ENCODE peak calls at places on chromosomes 2 and 18, in six cellular contexts. E is neuronal stem cell, F is kidney, U is upper lobe of left lung, I is transverse colon, Z is left lung. P is an unnamed sample.

GRCh38 chr2:71478806-71479205 is 25.4 kb downstream of the DYSF start:
- DNase-seq in I (no peak), U (no peak), Z (no peak), E (no peak), F (no peak), P (no peak)

GRCh38 chr2:234137400-234138014 is 87.0 kb downstream of the SPP2 start:
- DNase-seq in E (no peak), U (no peak), Z (no peak), I (no peak), F (no peak), P (no peak)

GRCh38 chr2:20670315-20671035 is 3.5 kb downstream of the GDF7 start:
- DNase-seq in E (no peak), F (peak; percentile 70), U (no peak), I (no peak), Z (no peak), P (no peak)

GRCh38 chr18:68484241-68484640 is 230.7 kb downstream of the TMX3 start:
- DNase-seq in E (no peak), U (no peak), F (no peak), Z (no peak), I (no peak), P (no peak)

GRCh38 chr2:37223131-37223530 is 8.3 kb downstream of the CEBPZ start:
- DNase-seq in I (no peak), F (no peak), Z (no peak), U (no peak), E (no peak), P (no peak)

GRCh38 chr18:79582978-79583377 is 96.6 kb upstream of the CTDP1 start:
- DNase-seq in F (peak; percentile 18), U (no peak), I (no peak), E (no peak), Z (peak; percentile 10), P (no peak)

GRCh38 chr18:55502346-55502710 is 85.7 kb downstream of the TCF4 start:
- DNase-seq in Z (no peak), E (no peak), I (no peak), F (no peak), U (no peak), P (no peak)

GRCh38 chr2:231191896-231192872 is 6.2 kb upstream of the ARMC9 start:
- DNase-seq in F (peak; percentile 92), Z (no peak), U (peak; percentile 44), E (no peak), I (peak; percentile 67), P (no peak)

GRCh38 chr18:24919141-24919540 is 432.8 kb downstream of the ZNF521 start:
- DNase-seq in Z (no peak), E (no peak), I (no peak), F (no peak), U (no peak), P (no peak)

GRCh38 chr2:133774675-133775005 is 206.4 kb upstream of the NCKAP5 start:
- DNase-seq in I (peak; percentile 18), U (no peak), E (no peak), Z (peak; percentile 34), F (no peak), P (no peak)

GRCh38 chr2:116510117-116510671 is 1304.3 kb upstream of the DDX18 start:
- DNase-seq in U (no peak), E (peak; percentile 14), Z (no peak), F (no peak), I (no peak), P (no peak)

GRCh38 chr2:40556739-40557138 is 104.8 kb upstream of the SLC8A1 start:
- DNase-seq in U (no peak), E (no peak), Z (no peak), F (no peak), I (no peak), P (no peak)

GRCh38 chr2:40043191-40043590 is 264.1 kb upstream of the THUMPD2 start:
- DNase-seq in F (no peak), U (no peak), E (no peak), I (no peak), Z (no peak), P (no peak)

GRCh38 chr2:40955042-40955441 is 503.2 kb upstream of the SLC8A1 start:
- DNase-seq in Z (no peak), E (no peak), F (no peak), U (no peak), I (no peak), P (no peak)

GRCh38 chr18:62366992-62367391 is 41.9 kb downstream of the TNFRSF11A start:
- DNase-seq in E (no peak), I (no peak), F (no peak), U (no peak), Z (no peak), P (no peak)
- H3K9me3 ChIP-seq in E (no peaks in the 10 kb centered on the region), I (no peaks in the 10 kb centered on the region), F (no peaks in the 10 kb centered on the region), U (no peaks in the 10 kb centered on the region), Z (no peaks in the 10 kb centered on the region), P (no peaks in the 10 kb centered on the region)

DNA sequence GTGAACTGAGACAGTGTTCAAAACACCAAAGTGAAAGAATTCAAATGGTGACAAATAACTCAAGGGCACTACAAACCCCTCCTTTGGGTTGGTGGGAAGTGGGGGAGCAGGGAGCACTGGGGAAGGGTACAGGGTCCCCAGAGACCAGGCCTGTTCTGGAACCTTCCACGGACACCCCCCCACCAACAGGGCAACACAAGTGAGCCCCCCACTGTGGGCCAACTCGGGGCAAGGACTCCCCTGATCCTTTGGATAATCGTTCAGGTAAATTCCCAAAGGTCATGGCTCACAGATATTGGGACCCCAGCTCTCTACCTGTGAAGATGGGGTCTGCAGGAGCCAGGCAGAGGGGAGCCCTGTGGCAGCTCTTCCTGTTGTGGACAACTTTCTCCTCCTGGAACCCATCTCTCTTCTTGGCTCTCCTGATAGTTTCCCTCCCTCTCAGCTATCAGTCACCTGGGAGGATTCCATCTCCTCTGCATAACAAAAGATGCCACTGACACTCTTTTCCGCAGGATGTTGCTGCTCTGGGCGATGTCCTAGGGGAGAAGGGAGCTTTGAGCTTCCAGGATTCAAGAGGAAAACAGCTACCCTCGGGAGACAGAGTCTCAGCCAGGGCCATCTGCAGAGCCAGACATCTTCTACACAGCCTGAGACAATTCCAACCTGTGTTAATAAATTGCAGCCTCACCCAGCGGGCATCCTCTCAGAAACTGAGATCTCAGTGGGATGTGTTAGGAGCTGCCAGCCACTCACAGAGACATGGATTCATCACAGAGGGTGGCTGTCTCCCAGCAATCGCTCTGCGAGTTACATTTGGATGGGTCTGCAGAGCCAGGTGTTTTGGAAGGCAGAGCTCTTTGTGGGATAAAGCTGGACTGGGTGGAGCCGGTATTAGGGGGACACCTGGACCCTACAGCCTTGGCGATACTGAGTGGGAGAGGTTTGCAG is 35.4 kb downstream of the MBP start:
- DNase-seq in E (no peak), F (no peak), U (peak; percentile 20), Z (no peak), I (no peak), P (no peak)
- H3K4me1 ChIP-seq in E (peaks cover 8% of the 10 kb centered on the region), F (peaks cover 34% of the 10 kb centered on the region), U (peaks cover 39% of the 10 kb centered on the region), Z (peaks cover 12% of the 10 kb centered on the region), I (peaks cover 28% of the 10 kb centered on the region), P (peaks cover 41% of the 10 kb centered on the region)

GRCh38 chr2:226799211-226799975 is at the start of gene IRS1:
- DNase-seq in F (peak; percentile 93), I (peak; percentile 73), U (peak; percentile 71), Z (peak; percentile 90), E (peak; percentile 80), P (peak; percentile 39)

GRCh38 chr2:226798422-226799210 is 1.0 kb downstream of the IRS1 start:
- DNase-seq in F (peak; percentile 85), I (peak; percentile 67), Z (peak; percentile 83), E (no peak), U (peak; percentile 31), P (peak; percentile 12)

GRCh38 chr2:226796840-226797288 is 2.8 kb downstream of the IRS1 start:
- DNase-seq in U (peak; percentile 23), F (peak; percentile 84), E (no peak), Z (peak; percentile 50), I (peak; percentile 24), P (no peak)

GRCh38 chr2:226797289-226797988 is 2.2 kb downstream of the IRS1 start:
- DNase-seq in I (peak; percentile 40), F (peak; percentile 78), E (no peak), U (peak; percentile 20), Z (peak; percentile 80), P (no peak)

GRCh38 chr2:226797989-226798421 is 1.6 kb downstream of the IRS1 start:
- DNase-seq in Z (no peak), F (peak; percentile 77), I (no peak), E (no peak), U (no peak), P (no peak)
- H3K4me3 ChIP-seq in Z (peak overlapping the region; percentile 68), F (peak overlapping the region; percentile 78), I (peak overlapping the region; percentile 46), E (peak overlapping the region; percentile 90), U (peak overlapping the region; percentile 58), P (peak overlapping the region; percentile 88)

DNA sequence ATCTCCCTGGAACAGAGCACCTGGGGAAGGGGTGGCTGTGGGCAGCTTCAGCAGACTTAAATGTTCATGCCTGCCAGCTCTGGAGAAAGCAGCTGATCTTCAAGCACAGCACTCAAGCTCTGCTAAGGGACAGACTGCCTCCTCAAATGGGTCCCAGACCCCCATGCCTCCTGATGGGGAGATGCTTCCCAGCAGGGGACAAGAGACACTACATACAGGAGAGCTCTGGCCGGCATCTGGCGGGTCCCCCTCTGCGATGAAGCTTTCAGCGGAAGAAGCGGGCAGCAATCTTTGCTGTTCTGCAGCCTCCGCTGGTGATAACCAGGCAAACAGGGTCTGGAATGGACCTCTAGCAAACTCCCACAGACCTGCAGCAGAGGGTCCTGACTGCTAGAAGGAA is 294.8 kb downstream of the RND3 start:
- DNase-seq in I (no peak), Z (no peak), F (no peak), E (no peak), U (no peak), P (no peak)
- H3K9me3 ChIP-seq in I (no peaks in the 10 kb centered on the region), Z (no peaks in the 10 kb centered on the region), F (no peaks in the 10 kb centered on the region), E (peaks cover 4% of the 10 kb centered on the region), U (no peaks in the 10 kb centered on the region), P (no peaks in the 10 kb centered on the region)